ENCODE peak calls at places on chromosome 3, in nine cellular contexts. One of them, this sample, is unnamed. For H3K9me3, the result is how much of the 10 kb centered on the place peaks cover.

GRCh38 chr3:124565013-124565412 is 165.2 kb upstream of the UMPS start:
- DNase-seq in heart right ventricle: no peak
- DNase-seq in testis: peak
- DNase-seq in colonic mucosa: peak
- DNase-seq in CD8-positive, alpha-beta memory T cell: peak
- DNase-seq in left ventricle myocardium inferior: peak
- DNase-seq in cardiac muscle cell: peak
- DNase-seq in transverse colon: peak
- DNase-seq in mesenchymal stem cell: peak
- DNase-seq in this sample: peak

GRCh38 chr3:16332904-16333426 is 68.0 kb downstream of the OXNAD1 start:
- DNase-seq in testis: no peak
- DNase-seq in mesenchymal stem cell: peak
- DNase-seq in colonic mucosa: no peak
- DNase-seq in transverse colon: no peak
- DNase-seq in left ventricle myocardium inferior: no peak
- DNase-seq in cardiac muscle cell: peak
- DNase-seq in heart right ventricle: no peak
- DNase-seq in CD8-positive, alpha-beta memory T cell: no peak
- DNase-seq in this sample: no peak

GRCh38 chr3:77795013-77795412 is 755.1 kb downstream of the ROBO2 start:
- DNase-seq in cardiac muscle cell: no peak
- DNase-seq in left ventricle myocardium inferior: no peak
- DNase-seq in transverse colon: peak
- DNase-seq in testis: no peak
- DNase-seq in CD8-positive, alpha-beta memory T cell: no peak
- DNase-seq in heart right ventricle: no peak
- DNase-seq in colonic mucosa: peak
- DNase-seq in mesenchymal stem cell: no peak
- DNase-seq in this sample: no peak

GRCh38 chr3:120566243-120566980 is 29.7 kb upstream of the NDUFB4 start:
- DNase-seq in left ventricle myocardium inferior: no peak
- DNase-seq in mesenchymal stem cell: no peak
- DNase-seq in heart right ventricle: no peak
- DNase-seq in cardiac muscle cell: no peak
- DNase-seq in transverse colon: no peak
- DNase-seq in colonic mucosa: no peak
- DNase-seq in testis: no peak
- DNase-seq in CD8-positive, alpha-beta memory T cell: no peak
- DNase-seq in this sample: no peak

GRCh38 chr3:181844227-181844626 is 132.5 kb downstream of the SOX2 start:
- DNase-seq in left ventricle myocardium inferior: no peak
- DNase-seq in CD8-positive, alpha-beta memory T cell: no peak
- DNase-seq in transverse colon: no peak
- DNase-seq in colonic mucosa: no peak
- DNase-seq in testis: no peak
- DNase-seq in heart right ventricle: no peak
- DNase-seq in mesenchymal stem cell: no peak
- DNase-seq in cardiac muscle cell: no peak
- DNase-seq in this sample: no peak

GRCh38 chr3:53320697-53321096 is 26.6 kb downstream of the DCP1A start:
- DNase-seq in CD8-positive, alpha-beta memory T cell: no peak
- DNase-seq in colonic mucosa: no peak
- DNase-seq in testis: no peak
- DNase-seq in transverse colon: no peak
- DNase-seq in mesenchymal stem cell: no peak
- DNase-seq in cardiac muscle cell: no peak
- DNase-seq in heart right ventricle: no peak
- DNase-seq in left ventricle myocardium inferior: no peak
- DNase-seq in this sample: no peak

GRCh38 chr3:179739816-179740594 is 87.2 kb downstream of the USP13 start:
- DNase-seq in transverse colon: no peak
- DNase-seq in heart right ventricle: no peak
- DNase-seq in cardiac muscle cell: no peak
- DNase-seq in colonic mucosa: no peak
- DNase-seq in CD8-positive, alpha-beta memory T cell: no peak
- DNase-seq in testis: no peak
- DNase-seq in left ventricle myocardium inferior: no peak
- DNase-seq in mesenchymal stem cell: no peak
- DNase-seq in this sample: no peak

GRCh38 chr3:139284221-139284620 is 59.6 kb upstream of the MRPS22 start:
- DNase-seq in mesenchymal stem cell: no peak
- DNase-seq in CD8-positive, alpha-beta memory T cell: no peak
- DNase-seq in colonic mucosa: no peak
- DNase-seq in testis: no peak
- DNase-seq in left ventricle myocardium inferior: no peak
- DNase-seq in cardiac muscle cell: no peak
- DNase-seq in heart right ventricle: no peak
- DNase-seq in transverse colon: no peak
- DNase-seq in this sample: no peak

GRCh38 chr3:175951047-175951694 is 1092.0 kb downstream of the NAALADL2 start:
- DNase-seq in heart right ventricle: no peak
- DNase-seq in testis: no peak
- DNase-seq in mesenchymal stem cell: peak
- DNase-seq in colonic mucosa: no peak
- DNase-seq in CD8-positive, alpha-beta memory T cell: no peak
- DNase-seq in left ventricle myocardium inferior: no peak
- DNase-seq in cardiac muscle cell: no peak
- DNase-seq in transverse colon: no peak
- DNase-seq in this sample: no peak

GRCh38 chr3:126226376-126226775 is 46.0 kb upstream of the ALDH1L1 start:
- DNase-seq in colonic mucosa: no peak
- DNase-seq in mesenchymal stem cell: no peak
- DNase-seq in heart right ventricle: no peak
- DNase-seq in testis: no peak
- DNase-seq in CD8-positive, alpha-beta memory T cell: no peak
- DNase-seq in left ventricle myocardium inferior: no peak
- DNase-seq in transverse colon: no peak
- DNase-seq in cardiac muscle cell: no peak
- DNase-seq in this sample: no peak

GRCh38 chr3:171862993-171863521 is 19.9 kb downstream of the TMEM212 start:
- DNase-seq in cardiac muscle cell: no peak
- DNase-seq in left ventricle myocardium inferior: no peak
- DNase-seq in CD8-positive, alpha-beta memory T cell: no peak
- DNase-seq in heart right ventricle: no peak
- DNase-seq in transverse colon: no peak
- DNase-seq in mesenchymal stem cell: peak
- DNase-seq in colonic mucosa: no peak
- DNase-seq in testis: peak
- DNase-seq in this sample: no peak

GRCh38 chr3:150385296-150386242 is 22.5 kb upstream of the TSC22D2 start:
- DNase-seq in colonic mucosa: no peak
- DNase-seq in transverse colon: no peak
- DNase-seq in left ventricle myocardium inferior: no peak
- DNase-seq in mesenchymal stem cell: no peak
- DNase-seq in CD8-positive, alpha-beta memory T cell: no peak
- DNase-seq in testis: no peak
- DNase-seq in cardiac muscle cell: no peak
- DNase-seq in heart right ventricle: no peak
- DNase-seq in this sample: no peak

GRCh38 chr3:190366145-190366544 is 21.8 kb upstream of the CLDN16 start:
- DNase-seq in heart right ventricle: no peak
- DNase-seq in left ventricle myocardium inferior: no peak
- DNase-seq in transverse colon: no peak
- DNase-seq in testis: no peak
- DNase-seq in cardiac muscle cell: no peak
- DNase-seq in colonic mucosa: no peak
- DNase-seq in mesenchymal stem cell: no peak
- DNase-seq in CD8-positive, alpha-beta memory T cell: no peak
- DNase-seq in this sample: no peak

GRCh38 chr3:108017587-108017986 is 73.2 kb downstream of the CD47 start:
- DNase-seq in mesenchymal stem cell: no peak
- DNase-seq in cardiac muscle cell: no peak
- DNase-seq in transverse colon: no peak
- DNase-seq in colonic mucosa: no peak
- DNase-seq in testis: no peak
- DNase-seq in heart right ventricle: no peak
- DNase-seq in CD8-positive, alpha-beta memory T cell: no peak
- DNase-seq in left ventricle myocardium inferior: no peak
- DNase-seq in this sample: no peak

GRCh38 chr3:23175361-23176073 is 27.6 kb upstream of the UBE2E2 start:
- DNase-seq in left ventricle myocardium inferior: no peak
- DNase-seq in transverse colon: no peak
- DNase-seq in testis: no peak
- DNase-seq in mesenchymal stem cell: no peak
- DNase-seq in CD8-positive, alpha-beta memory T cell: no peak
- DNase-seq in colonic mucosa: no peak
- DNase-seq in cardiac muscle cell: no peak
- DNase-seq in heart right ventricle: no peak
- DNase-seq in this sample: no peak

GRCh38 chr3:112735927-112736326 is 95.0 kb upstream of the CCDC80 start:
- DNase-seq in cardiac muscle cell: peak
- DNase-seq in mesenchymal stem cell: no peak
- DNase-seq in CD8-positive, alpha-beta memory T cell: no peak
- DNase-seq in left ventricle myocardium inferior: no peak
- DNase-seq in transverse colon: no peak
- DNase-seq in testis: no peak
- DNase-seq in heart right ventricle: no peak
- DNase-seq in colonic mucosa: no peak
- DNase-seq in this sample: no peak

GRCh38 chr3:178520436-178520835 is 15.8 kb upstream of the KCNMB2 start:
- DNase-seq in transverse colon: no peak
- DNase-seq in heart right ventricle: no peak
- DNase-seq in colonic mucosa: no peak
- DNase-seq in CD8-positive, alpha-beta memory T cell: no peak
- DNase-seq in mesenchymal stem cell: no peak
- DNase-seq in left ventricle myocardium inferior: no peak
- DNase-seq in testis: no peak
- DNase-seq in cardiac muscle cell: no peak
- DNase-seq in this sample: no peak

GRCh38 chr3:24242012-24242698 is 252.5 kb downstream of the THRB start:
- DNase-seq in colonic mucosa: no peak
- DNase-seq in transverse colon: no peak
- DNase-seq in testis: no peak
- DNase-seq in left ventricle myocardium inferior: no peak
- DNase-seq in cardiac muscle cell: no peak
- DNase-seq in CD8-positive, alpha-beta memory T cell: no peak
- DNase-seq in mesenchymal stem cell: peak
- DNase-seq in heart right ventricle: no peak
- DNase-seq in this sample: no peak

GRCh38 chr3:196537319-196537984 is 22.3 kb upstream of the SMCO1 start:
- DNase-seq in testis: peak
- DNase-seq in colonic mucosa: peak
- DNase-seq in mesenchymal stem cell: no peak
- DNase-seq in cardiac muscle cell: peak
- DNase-seq in heart right ventricle: no peak
- DNase-seq in CD8-positive, alpha-beta memory T cell: peak
- DNase-seq in left ventricle myocardium inferior: no peak
- DNase-seq in transverse colon: peak
- DNase-seq in this sample: peak

GRCh38 chr3:41684802-41685740 is 276.8 kb downstream of the ULK4 start:
- DNase-seq in heart right ventricle: no peak
- DNase-seq in testis: no peak
- DNase-seq in colonic mucosa: no peak
- DNase-seq in left ventricle myocardium inferior: no peak
- DNase-seq in CD8-positive, alpha-beta memory T cell: no peak
- DNase-seq in mesenchymal stem cell: no peak
- DNase-seq in transverse colon: no peak
- DNase-seq in cardiac muscle cell: no peak
- DNase-seq in this sample: no peak

GRCh38 chr3:49174586-49174985 is 3.2 kb downstream of the KLHDC8B start:
- DNase-seq in testis: no peak
- DNase-seq in left ventricle myocardium inferior: no peak
- DNase-seq in cardiac muscle cell: no peak
- DNase-seq in colonic mucosa: no peak
- DNase-seq in transverse colon: no peak
- DNase-seq in heart right ventricle: no peak
- DNase-seq in CD8-positive, alpha-beta memory T cell: no peak
- DNase-seq in mesenchymal stem cell: no peak
- DNase-seq in this sample: no peak

DNA sequence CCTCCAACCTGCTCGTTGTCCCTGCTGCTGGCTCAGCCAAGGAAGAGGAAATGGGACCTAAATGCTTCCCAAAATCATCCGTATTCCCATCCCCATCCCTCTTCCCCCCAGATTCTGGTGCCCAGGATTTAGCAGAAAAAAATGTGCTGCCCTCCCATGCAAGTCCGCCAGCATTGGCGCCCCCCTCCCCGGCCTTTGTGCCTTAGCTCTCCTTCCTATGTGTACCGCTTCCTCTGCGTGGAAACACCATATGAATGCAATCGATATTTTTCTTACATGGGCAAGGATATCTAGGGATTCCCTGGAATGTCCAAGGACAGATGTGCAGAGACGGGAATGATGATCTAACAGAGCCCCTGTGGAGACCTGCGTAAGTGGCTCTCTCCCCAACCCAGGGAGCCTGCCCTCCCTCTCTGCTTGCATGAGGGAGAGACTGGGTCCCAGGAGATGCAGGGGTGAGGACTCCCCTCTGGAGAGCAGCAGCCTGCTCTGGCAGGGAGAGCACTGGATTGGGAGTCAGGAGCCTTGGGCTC is 227.3 kb downstream of the XXYLT1 start:
- DNase-seq in transverse colon: no peak
- DNase-seq in cardiac muscle cell: no peak
- DNase-seq in colonic mucosa: no peak
- DNase-seq in left ventricle myocardium inferior: no peak
- DNase-seq in CD8-positive, alpha-beta memory T cell: no peak
- DNase-seq in testis: no peak
- DNase-seq in heart right ventricle: no peak
- DNase-seq in mesenchymal stem cell: no peak
- DNase-seq in this sample: no peak
- H3K9me3 ChIP-seq in transverse colon: under half
- H3K9me3 ChIP-seq in cardiac muscle cell: under half
- H3K9me3 ChIP-seq in colonic mucosa: under half
- H3K9me3 ChIP-seq in left ventricle myocardium inferior: under half
- H3K9me3 ChIP-seq in CD8-positive, alpha-beta memory T cell: under half
- H3K9me3 ChIP-seq in testis: under half
- H3K9me3 ChIP-seq in heart right ventricle: under half
- H3K9me3 ChIP-seq in mesenchymal stem cell: under half
- H3K9me3 ChIP-seq in this sample: under half

GRCh38 chr3:127273196-127273595 is 14.7 kb downstream of the PRR20G start:
- DNase-seq in colonic mucosa: no peak
- DNase-seq in heart right ventricle: no peak
- DNase-seq in mesenchymal stem cell: no peak
- DNase-seq in transverse colon: no peak
- DNase-seq in CD8-positive, alpha-beta memory T cell: no peak
- DNase-seq in cardiac muscle cell: no peak
- DNase-seq in testis: no peak
- DNase-seq in left ventricle myocardium inferior: no peak
- DNase-seq in this sample: no peak
- H3K9me3 ChIP-seq in colonic mucosa: under half
- H3K9me3 ChIP-seq in heart right ventricle: under half
- H3K9me3 ChIP-seq in mesenchymal stem cell: under half
- H3K9me3 ChIP-seq in transverse colon: under half
- H3K9me3 ChIP-seq in CD8-positive, alpha-beta memory T cell: under half
- H3K9me3 ChIP-seq in cardiac muscle cell: under half
- H3K9me3 ChIP-seq in testis: under half
- H3K9me3 ChIP-seq in left ventricle myocardium inferior: under half
- H3K9me3 ChIP-seq in this sample: under half

GRCh38 chr3:84759361-84759760 is 199.4 kb upstream of the CADM2 start:
- DNase-seq in transverse colon: no peak
- DNase-seq in heart right ventricle: no peak
- DNase-seq in colonic mucosa: no peak
- DNase-seq in testis: no peak
- DNase-seq in mesenchymal stem cell: no peak
- DNase-seq in left ventricle myocardium inferior: no peak
- DNase-seq in CD8-positive, alpha-beta memory T cell: no peak
- DNase-seq in cardiac muscle cell: no peak
- DNase-seq in this sample: no peak
- H3K9me3 ChIP-seq in transverse colon: under half
- H3K9me3 ChIP-seq in heart right ventricle: under half
- H3K9me3 ChIP-seq in colonic mucosa: under half
- H3K9me3 ChIP-seq in testis: under half
- H3K9me3 ChIP-seq in mesenchymal stem cell: under half
- H3K9me3 ChIP-seq in left ventricle myocardium inferior: under half
- H3K9me3 ChIP-seq in CD8-positive, alpha-beta memory T cell: under half
- H3K9me3 ChIP-seq in cardiac muscle cell: under half
- H3K9me3 ChIP-seq in this sample: under half

GRCh38 chr3:113878403-113878802 is 39.8 kb downstream of the GRAMD1C start:
- DNase-seq in CD8-positive, alpha-beta memory T cell: no peak
- DNase-seq in transverse colon: no peak
- DNase-seq in testis: no peak
- DNase-seq in cardiac muscle cell: no peak
- DNase-seq in left ventricle myocardium inferior: no peak
- DNase-seq in colonic mucosa: no peak
- DNase-seq in heart right ventricle: no peak
- DNase-seq in mesenchymal stem cell: no peak
- DNase-seq in this sample: no peak
- H3K9me3 ChIP-seq in CD8-positive, alpha-beta memory T cell: under half
- H3K9me3 ChIP-seq in transverse colon: under half
- H3K9me3 ChIP-seq in testis: under half
- H3K9me3 ChIP-seq in cardiac muscle cell: under half
- H3K9me3 ChIP-seq in left ventricle myocardium inferior: under half
- H3K9me3 ChIP-seq in colonic mucosa: under half
- H3K9me3 ChIP-seq in heart right ventricle: under half
- H3K9me3 ChIP-seq in mesenchymal stem cell: under half
- H3K9me3 ChIP-seq in this sample: under half